ENCODE peak calls at places on chromosomes 1 and 21, in eight cellular contexts. J, V, B, D, U, T, G and H are unnamed samples.
A peak's percentile ranks its signal among the peaks of the same experiment; 100 is the strongest.

GRCh38 chr21:41086551-41086950 is 81.4 kb upstream of the BACE2 start:
- DNase-seq in B (no peak), D (no peak), T (no peak), J (no peak), U (no peak), V (no peak), G (no peak), H (no peak)

GRCh38 chr1:64471218-64471719 is 1.3 kb downstream of the CACHD1 start:
- DNase-seq in T (no peak), U (no peak), J (no peak), V (peak; percentile 54), B (peak; percentile 10), D (no peak), G (no peak), H (no peak)

GRCh38 chr1:23867542-23867952 is 543 bp downstream of the FUCA1 start:
- DNase-seq in B (no peak), V (no peak), U (no peak), G (peak; percentile 6), T (no peak), D (no peak), J (no peak), H (no peak)

GRCh38 chr1:174841747-174842146 is 158.0 kb upstream of the CACYBP start:
- DNase-seq in V (no peak), J (no peak), T (no peak), D (no peak), G (no peak), B (no peak), U (no peak), H (no peak)

GRCh38 chr1:98991127-98992003 is 13.3 kb downstream of the PLPPR5 start:
- DNase-seq in B (peak; percentile 2), V (no peak), U (no peak), J (peak; percentile 93), D (no peak), T (no peak), G (no peak), H (no peak)

GRCh38 chr1:12634156-12634555 is 9.7 kb upstream of the AADACL4 start:
- DNase-seq in J (no peak), D (no peak), B (no peak), V (no peak), U (no peak), G (no peak), T (no peak), H (no peak)

GRCh38 chr1:85240174-85240601 is 19.3 kb downstream of the C1orf52 start:
- DNase-seq in D (no peak), B (no peak), T (no peak), V (no peak), G (no peak), J (peak; percentile 19), U (no peak), H (peak; percentile 11)

GRCh38 chr1:12056331-12056841 is 6.7 kb upstream of the TNFRSF8 start:
- DNase-seq in J (no peak), U (no peak), G (no peak), V (no peak), T (no peak), D (no peak), B (no peak), H (no peak)

GRCh38 chr1:215794151-215794550 is 227.0 kb downstream of the KCTD3 start:
- DNase-seq in B (no peak), V (no peak), U (no peak), D (no peak), J (no peak), G (no peak), T (no peak), H (no peak)

GRCh38 chr1:203992440-203992839 is 80.5 kb upstream of the SOX13 start:
- DNase-seq in V (no peak), U (no peak), D (no peak), T (no peak), B (no peak), G (no peak), J (peak; percentile 44), H (no peak)

GRCh38 chr1:156146749-156147405 is 6.5 kb upstream of the SEMA4A start:
- DNase-seq in B (no peak), V (no peak), J (no peak), G (no peak), D (no peak), T (no peak), U (no peak), H (no peak)

GRCh38 chr1:109772658-109773202 is 9.0 kb upstream of the EPS8L3 start:
- DNase-seq in U (no peak), J (no peak), B (no peak), D (no peak), V (peak; percentile 35), T (no peak), G (no peak), H (no peak)

GRCh38 chr1:203173566-203173965 is 2.1 kb downstream of the MYBPH start:
- DNase-seq in G (no peak), V (no peak), U (no peak), B (no peak), D (no peak), T (peak; percentile 59), J (no peak), H (no peak)

GRCh38 chr1:24929091-24929875 is 793 bp downstream of the RUNX3 start:
- DNase-seq in V (peak; percentile 66), D (peak; percentile 69), U (peak; percentile 44), B (peak; percentile 57), G (no peak), T (no peak), J (no peak), H (peak; percentile 75)

GRCh38 chr1:6500446-6501406 is 9.3 kb upstream of the PLEKHG5 start:
- DNase-seq in V (peak; percentile 53), B (no peak), J (no peak), D (no peak), U (no peak), G (no peak), T (no peak), H (no peak)

GRCh38 chr1:199010492-199010891 is 371.7 kb downstream of the PTPRC start:
- DNase-seq in J (no peak), T (no peak), D (no peak), U (no peak), V (no peak), G (no peak), B (no peak), H (no peak)

GRCh38 chr1:246549665-246550064 is 16.4 kb downstream of the TFB2M start:
- DNase-seq in J (no peak), V (no peak), T (no peak), G (no peak), D (no peak), B (no peak), U (no peak), H (no peak)

GRCh38 chr1:21861602-21862429 is 49.8 kb downstream of the LDLRAD2 start:
- DNase-seq in G (no peak), B (no peak), D (no peak), V (no peak), U (no peak), J (peak; percentile 19), T (no peak), H (no peak)

GRCh38 chr1:45886229-45886628 is 82.8 kb downstream of the MAST2 start:
- DNase-seq in B (no peak), V (no peak), D (no peak), J (no peak), G (no peak), U (no peak), T (no peak), H (no peak)

GRCh38 chr1:66182551-66183178 is 351.3 kb upstream of the SGIP1 start:
- DNase-seq in V (no peak), T (no peak), B (peak; percentile 3), U (no peak), J (no peak), D (peak; percentile 44), G (no peak), H (peak; percentile 77)

GRCh38 chr1:26862781-26863676 is at the start of gene SFN:
- DNase-seq in T (no peak), B (peak; percentile 32), J (peak; percentile 8), V (no peak), U (peak; percentile 46), G (peak; percentile 71), D (no peak), H (peak; percentile 39)

GRCh38 chr1:172955161-172955821 is 95.5 kb downstream of the TNFSF18 start:
- DNase-seq in U (no peak), V (no peak), T (no peak), B (no peak), D (no peak), G (no peak), J (no peak), H (no peak)

GRCh38 chr1:45843474-45843905 is 40.1 kb downstream of the MAST2 start:
- DNase-seq in G (no peak), V (no peak), U (no peak), T (no peak), J (peak; percentile 5), D (no peak), B (no peak), H (peak; percentile 2)

GRCh38 chr1:179923044-179923443 is 31.6 kb upstream of the CEP350 start:
- DNase-seq in D (no peak), T (no peak), J (no peak), G (no peak), B (no peak), U (no peak), V (no peak), H (no peak)

GRCh38 chr21:44785620-44786344 is 15.8 kb downstream of the UBE2G2 start:
- DNase-seq in V (no peak), B (no peak), J (no peak), T (no peak), G (no peak), D (no peak), U (no peak), H (no peak)

GRCh38 chr1:52139817-52140540 is 1.9 kb upstream of the ZFYVE9 start:
- DNase-seq in B (no peak), T (peak; percentile 35), U (peak; percentile 61), J (peak; percentile 28), D (no peak), G (peak; percentile 25), V (no peak), H (peak; percentile 21)

GRCh38 chr1:182841368-182841988 is 2.3 kb downstream of the DHX9 start:
- DNase-seq in U (no peak), T (peak; percentile 13), V (no peak), J (peak; percentile 84), D (no peak), B (no peak), G (peak; percentile 19), H (no peak)

GRCh38 chr1:223848536-223848935 is 2.8 kb upstream of the TP53BP2 start:
- DNase-seq in D (no peak), G (no peak), B (no peak), U (no peak), J (no peak), T (no peak), V (no peak), H (no peak)

GRCh38 chr1:112906155-112906698 is 49.8 kb downstream of the SLC16A1 start:
- DNase-seq in G (no peak), J (no peak), V (no peak), T (no peak), B (no peak), U (no peak), D (no peak), H (no peak)

GRCh38 chr1:169676001-169676400 is 35.4 kb downstream of the SELL start:
- DNase-seq in U (no peak), B (no peak), T (no peak), G (no peak), V (no peak), D (no peak), J (peak; percentile 33), H (no peak)

GRCh38 chr1:85705940-85706339 is 2.3 kb downstream of the ZNHIT6 start:
- DNase-seq in B (no peak), U (no peak), J (no peak), D (no peak), G (no peak), V (no peak), T (no peak), H (no peak)

GRCh38 chr1:58395355-58395754 is 151.2 kb downstream of the OMA1 start:
- DNase-seq in G (no peak), V (no peak), T (no peak), B (no peak), D (no peak), U (no peak), J (peak; percentile 87), H (no peak)

GRCh38 chr1:116207126-116207735 is 96.0 kb downstream of the MAB21L3 start:
- DNase-seq in U (no peak), B (no peak), V (no peak), J (no peak), T (no peak), D (no peak), G (peak; percentile 33), H (no peak)

GRCh38 chr1:234611799-234612351 is 1.9 kb upstream of the IRF2BP2 start:
- DNase-seq in U (no peak), T (no peak), B (no peak), G (peak; percentile 75), J (peak; percentile 38), D (peak; percentile 37), V (peak; percentile 78), H (no peak)